ENCODE peak calls at places on chromosome 21, in nine cellular contexts. One of them, this sample, is unnamed.

GRCh38 chr21:37848721-37849490 is 67.4 kb downstream of the KCNJ6 start:
- DNase-seq in NCI-H1436: no peak
- DNase-seq in anterior cingulate cortex: no peak
- DNase-seq in stomach: no peak
- DNase-seq in astrocyte of the spinal cord: peak
- DNase-seq in fibroblast of lung: no peak
- DNase-seq in activated T-helper 1 cell treated with Interleukin-2 at 50 U/mL for 16 hours: no peak
- DNase-seq in NCI-H1930: no peak
- DNase-seq in T-helper 17 cell: no peak
- DNase-seq in this sample: no peak

GRCh38 chr21:33901421-33902288 is 13.9 kb downstream of the ATP5PO start:
- DNase-seq in NCI-H1436: peak
- DNase-seq in anterior cingulate cortex: no peak
- DNase-seq in stomach: no peak
- DNase-seq in astrocyte of the spinal cord: peak
- DNase-seq in fibroblast of lung: peak
- DNase-seq in activated T-helper 1 cell treated with Interleukin-2 at 50 U/mL for 16 hours: no peak
- DNase-seq in NCI-H1930: peak
- DNase-seq in T-helper 17 cell: no peak
- DNase-seq in this sample: peak

GRCh38 chr21:40177979-40178378 is 310.7 kb downstream of the PCP4 start:
- DNase-seq in NCI-H1436: no peak
- DNase-seq in anterior cingulate cortex: no peak
- DNase-seq in stomach: no peak
- DNase-seq in astrocyte of the spinal cord: no peak
- DNase-seq in fibroblast of lung: no peak
- DNase-seq in activated T-helper 1 cell treated with Interleukin-2 at 50 U/mL for 16 hours: no peak
- DNase-seq in NCI-H1930: no peak
- DNase-seq in T-helper 17 cell: no peak
- DNase-seq in this sample: no peak

GRCh38 chr21:36509966-36510742 is 30.2 kb upstream of the CLDN14 start:
- DNase-seq in NCI-H1436: no peak
- DNase-seq in anterior cingulate cortex: no peak
- DNase-seq in stomach: peak
- DNase-seq in astrocyte of the spinal cord: no peak
- DNase-seq in fibroblast of lung: no peak
- DNase-seq in activated T-helper 1 cell treated with Interleukin-2 at 50 U/mL for 16 hours: no peak
- DNase-seq in NCI-H1930: no peak
- DNase-seq in T-helper 17 cell: no peak
- DNase-seq in this sample: no peak

GRCh38 chr21:44914176-44914874 is 6.4 kb downstream of the ITGB2 start:
- DNase-seq in NCI-H1436: no peak
- DNase-seq in anterior cingulate cortex: no peak
- DNase-seq in stomach: peak
- DNase-seq in astrocyte of the spinal cord: no peak
- DNase-seq in fibroblast of lung: no peak
- DNase-seq in activated T-helper 1 cell treated with Interleukin-2 at 50 U/mL for 16 hours: peak
- DNase-seq in NCI-H1930: no peak
- DNase-seq in T-helper 17 cell: peak
- DNase-seq in this sample: no peak

GRCh38 chr21:42229676-42230075 is 10.7 kb downstream of the ABCG1 start:
- DNase-seq in NCI-H1436: no peak
- DNase-seq in anterior cingulate cortex: no peak
- DNase-seq in stomach: no peak
- DNase-seq in astrocyte of the spinal cord: no peak
- DNase-seq in fibroblast of lung: no peak
- DNase-seq in activated T-helper 1 cell treated with Interleukin-2 at 50 U/mL for 16 hours: no peak
- DNase-seq in NCI-H1930: no peak
- DNase-seq in T-helper 17 cell: no peak
- DNase-seq in this sample: no peak

GRCh38 chr21:31352841-31353240 is 8.8 kb upstream of the TIAM1 start:
- DNase-seq in NCI-H1436: no peak
- DNase-seq in anterior cingulate cortex: no peak
- DNase-seq in stomach: no peak
- DNase-seq in astrocyte of the spinal cord: no peak
- DNase-seq in fibroblast of lung: no peak
- DNase-seq in activated T-helper 1 cell treated with Interleukin-2 at 50 U/mL for 16 hours: no peak
- DNase-seq in NCI-H1930: no peak
- DNase-seq in T-helper 17 cell: no peak
- DNase-seq in this sample: no peak

GRCh38 chr21:43345746-43346409 is 81.1 kb downstream of the SIK1 start:
- DNase-seq in NCI-H1436: no peak
- DNase-seq in anterior cingulate cortex: no peak
- DNase-seq in stomach: no peak
- DNase-seq in astrocyte of the spinal cord: peak
- DNase-seq in fibroblast of lung: peak
- DNase-seq in activated T-helper 1 cell treated with Interleukin-2 at 50 U/mL for 16 hours: no peak
- DNase-seq in NCI-H1930: no peak
- DNase-seq in T-helper 17 cell: no peak
- DNase-seq in this sample: no peak

GRCh38 chr21:45544449-45545235 is 2.4 kb upstream of the SLC19A1 start:
- DNase-seq in NCI-H1436: no peak
- DNase-seq in anterior cingulate cortex: no peak
- DNase-seq in stomach: peak
- DNase-seq in astrocyte of the spinal cord: no peak
- DNase-seq in fibroblast of lung: no peak
- DNase-seq in activated T-helper 1 cell treated with Interleukin-2 at 50 U/mL for 16 hours: no peak
- DNase-seq in NCI-H1930: no peak
- DNase-seq in T-helper 17 cell: no peak
- DNase-seq in this sample: no peak

GRCh38 chr21:44012474-44013379 is 618 bp downstream of the TRAPPC10 start:
- DNase-seq in NCI-H1436: peak
- DNase-seq in anterior cingulate cortex: peak
- DNase-seq in stomach: peak
- DNase-seq in astrocyte of the spinal cord: no peak
- DNase-seq in fibroblast of lung: peak
- DNase-seq in activated T-helper 1 cell treated with Interleukin-2 at 50 U/mL for 16 hours: peak
- DNase-seq in NCI-H1930: peak
- DNase-seq in T-helper 17 cell: peak
- DNase-seq in this sample: peak

GRCh38 chr21:36073181-36073580 is 3.4 kb downstream of the CBR1 start:
- DNase-seq in NCI-H1436: no peak
- DNase-seq in anterior cingulate cortex: no peak
- DNase-seq in stomach: peak
- DNase-seq in astrocyte of the spinal cord: no peak
- DNase-seq in fibroblast of lung: no peak
- DNase-seq in activated T-helper 1 cell treated with Interleukin-2 at 50 U/mL for 16 hours: no peak
- DNase-seq in NCI-H1930: no peak
- DNase-seq in T-helper 17 cell: no peak
- DNase-seq in this sample: no peak

GRCh38 chr21:36156815-36157670 is at the start of gene DOP1B:
- DNase-seq in NCI-H1436: peak
- DNase-seq in anterior cingulate cortex: no peak
- DNase-seq in stomach: no peak
- DNase-seq in astrocyte of the spinal cord: no peak
- DNase-seq in fibroblast of lung: no peak
- DNase-seq in activated T-helper 1 cell treated with Interleukin-2 at 50 U/mL for 16 hours: no peak
- DNase-seq in NCI-H1930: no peak
- DNase-seq in T-helper 17 cell: peak
- DNase-seq in this sample: peak

GRCh38 chr21:45139473-45139872 is 65.1 kb downstream of the ADARB1 start:
- DNase-seq in NCI-H1436: no peak
- DNase-seq in anterior cingulate cortex: no peak
- DNase-seq in stomach: no peak
- DNase-seq in astrocyte of the spinal cord: no peak
- DNase-seq in fibroblast of lung: no peak
- DNase-seq in activated T-helper 1 cell treated with Interleukin-2 at 50 U/mL for 16 hours: no peak
- DNase-seq in NCI-H1930: no peak
- DNase-seq in T-helper 17 cell: no peak
- DNase-seq in this sample: no peak

GRCh38 chr21:45548711-45549491 is 6.7 kb upstream of the SLC19A1 start:
- DNase-seq in NCI-H1436: no peak
- DNase-seq in anterior cingulate cortex: no peak
- DNase-seq in stomach: no peak
- DNase-seq in astrocyte of the spinal cord: no peak
- DNase-seq in fibroblast of lung: no peak
- DNase-seq in activated T-helper 1 cell treated with Interleukin-2 at 50 U/mL for 16 hours: no peak
- DNase-seq in NCI-H1930: no peak
- DNase-seq in T-helper 17 cell: no peak
- DNase-seq in this sample: no peak

GRCh38 chr21:37455504-37455911 is 88.9 kb downstream of the DYRK1A start:
- DNase-seq in NCI-H1436: no peak
- DNase-seq in anterior cingulate cortex: no peak
- DNase-seq in stomach: no peak
- DNase-seq in astrocyte of the spinal cord: no peak
- DNase-seq in fibroblast of lung: peak
- DNase-seq in activated T-helper 1 cell treated with Interleukin-2 at 50 U/mL for 16 hours: no peak
- DNase-seq in NCI-H1930: no peak
- DNase-seq in T-helper 17 cell: no peak
- DNase-seq in this sample: no peak

GRCh38 chr21:36113647-36114428 is 21.0 kb upstream of the CBR3 start:
- DNase-seq in NCI-H1436: no peak
- DNase-seq in anterior cingulate cortex: no peak
- DNase-seq in stomach: peak
- DNase-seq in astrocyte of the spinal cord: no peak
- DNase-seq in fibroblast of lung: no peak
- DNase-seq in activated T-helper 1 cell treated with Interleukin-2 at 50 U/mL for 16 hours: peak
- DNase-seq in NCI-H1930: no peak
- DNase-seq in T-helper 17 cell: peak
- DNase-seq in this sample: no peak

GRCh38 chr21:42243026-42243425 is 24.1 kb downstream of the ABCG1 start:
- DNase-seq in NCI-H1436: no peak
- DNase-seq in anterior cingulate cortex: no peak
- DNase-seq in stomach: no peak
- DNase-seq in astrocyte of the spinal cord: no peak
- DNase-seq in fibroblast of lung: no peak
- DNase-seq in activated T-helper 1 cell treated with Interleukin-2 at 50 U/mL for 16 hours: no peak
- DNase-seq in NCI-H1930: no peak
- DNase-seq in T-helper 17 cell: no peak
- DNase-seq in this sample: no peak

GRCh38 chr21:36769051-36769867 is 70.3 kb downstream of the SIM2 start:
- DNase-seq in NCI-H1436: no peak
- DNase-seq in anterior cingulate cortex: no peak
- DNase-seq in stomach: no peak
- DNase-seq in astrocyte of the spinal cord: peak
- DNase-seq in fibroblast of lung: peak
- DNase-seq in activated T-helper 1 cell treated with Interleukin-2 at 50 U/mL for 16 hours: no peak
- DNase-seq in NCI-H1930: no peak
- DNase-seq in T-helper 17 cell: no peak
- DNase-seq in this sample: no peak

GRCh38 chr21:36229181-36229580 is 72.6 kb downstream of the DOP1B start:
- DNase-seq in NCI-H1436: no peak
- DNase-seq in anterior cingulate cortex: no peak
- DNase-seq in stomach: no peak
- DNase-seq in astrocyte of the spinal cord: no peak
- DNase-seq in fibroblast of lung: no peak
- DNase-seq in activated T-helper 1 cell treated with Interleukin-2 at 50 U/mL for 16 hours: no peak
- DNase-seq in NCI-H1930: no peak
- DNase-seq in T-helper 17 cell: no peak
- DNase-seq in this sample: no peak

GRCh38 chr21:31630062-31630711 is 29.3 kb upstream of the SOD1 start:
- DNase-seq in NCI-H1436: no peak
- DNase-seq in anterior cingulate cortex: no peak
- DNase-seq in stomach: peak
- DNase-seq in astrocyte of the spinal cord: peak
- DNase-seq in fibroblast of lung: peak
- DNase-seq in activated T-helper 1 cell treated with Interleukin-2 at 50 U/mL for 16 hours: no peak
- DNase-seq in NCI-H1930: no peak
- DNase-seq in T-helper 17 cell: no peak
- DNase-seq in this sample: no peak

GRCh38 chr21:44571844-44572782 is 1.4 kb upstream of the KRTAP10-4 start:
- DNase-seq in NCI-H1436: no peak
- DNase-seq in anterior cingulate cortex: no peak
- DNase-seq in stomach: no peak
- DNase-seq in astrocyte of the spinal cord: no peak
- DNase-seq in fibroblast of lung: no peak
- DNase-seq in activated T-helper 1 cell treated with Interleukin-2 at 50 U/mL for 16 hours: no peak
- DNase-seq in NCI-H1930: no peak
- DNase-seq in T-helper 17 cell: no peak
- DNase-seq in this sample: no peak

GRCh38 chr21:36075953-36076352 is 6.1 kb downstream of the CBR1 start:
- DNase-seq in NCI-H1436: no peak
- DNase-seq in anterior cingulate cortex: no peak
- DNase-seq in stomach: no peak
- DNase-seq in astrocyte of the spinal cord: no peak
- DNase-seq in fibroblast of lung: no peak
- DNase-seq in activated T-helper 1 cell treated with Interleukin-2 at 50 U/mL for 16 hours: no peak
- DNase-seq in NCI-H1930: no peak
- DNase-seq in T-helper 17 cell: no peak
- DNase-seq in this sample: no peak

GRCh38 chr21:42513151-42513984 is at the start of gene SLC37A1:
- DNase-seq in NCI-H1436: no peak
- DNase-seq in anterior cingulate cortex: no peak
- DNase-seq in stomach: peak
- DNase-seq in astrocyte of the spinal cord: no peak
- DNase-seq in fibroblast of lung: no peak
- DNase-seq in activated T-helper 1 cell treated with Interleukin-2 at 50 U/mL for 16 hours: peak
- DNase-seq in NCI-H1930: peak
- DNase-seq in T-helper 17 cell: peak
- DNase-seq in this sample: peak

GRCh38 chr21:14273736-14274538 is 58.0 kb downstream of the RBM11 start:
- DNase-seq in NCI-H1436: no peak
- DNase-seq in anterior cingulate cortex: no peak
- DNase-seq in stomach: peak
- DNase-seq in astrocyte of the spinal cord: no peak
- DNase-seq in fibroblast of lung: no peak
- DNase-seq in activated T-helper 1 cell treated with Interleukin-2 at 50 U/mL for 16 hours: no peak
- DNase-seq in NCI-H1930: no peak
- DNase-seq in T-helper 17 cell: no peak
- DNase-seq in this sample: peak

GRCh38 chr21:38716942-38717341 is 88.8 kb upstream of the ETS2 start:
- DNase-seq in NCI-H1436: no peak
- DNase-seq in anterior cingulate cortex: no peak
- DNase-seq in stomach: no peak
- DNase-seq in astrocyte of the spinal cord: no peak
- DNase-seq in fibroblast of lung: no peak
- DNase-seq in activated T-helper 1 cell treated with Interleukin-2 at 50 U/mL for 16 hours: no peak
- DNase-seq in NCI-H1930: no peak
- DNase-seq in T-helper 17 cell: no peak
- DNase-seq in this sample: no peak

GRCh38 chr21:24897883-24898282 is 709.4 kb downstream of the MRPL39 start:
- DNase-seq in NCI-H1436: no peak
- DNase-seq in anterior cingulate cortex: no peak
- DNase-seq in stomach: no peak
- DNase-seq in astrocyte of the spinal cord: no peak
- DNase-seq in fibroblast of lung: no peak
- DNase-seq in activated T-helper 1 cell treated with Interleukin-2 at 50 U/mL for 16 hours: no peak
- DNase-seq in NCI-H1930: no peak
- DNase-seq in T-helper 17 cell: no peak
- DNase-seq in this sample: no peak

GRCh38 chr21:34526618-34527290 is 14.7 kb upstream of the KCNE1 start:
- DNase-seq in NCI-H1436: no peak
- DNase-seq in anterior cingulate cortex: peak
- DNase-seq in stomach: peak
- DNase-seq in astrocyte of the spinal cord: peak
- DNase-seq in fibroblast of lung: peak
- DNase-seq in activated T-helper 1 cell treated with Interleukin-2 at 50 U/mL for 16 hours: no peak
- DNase-seq in NCI-H1930: no peak
- DNase-seq in T-helper 17 cell: no peak
- DNase-seq in this sample: peak

GRCh38 chr21:45405271-45405818 is 380 bp downstream of the COL18A1 start:
- DNase-seq in NCI-H1436: no peak
- DNase-seq in anterior cingulate cortex: no peak
- DNase-seq in stomach: no peak
- DNase-seq in astrocyte of the spinal cord: no peak
- DNase-seq in fibroblast of lung: no peak
- DNase-seq in activated T-helper 1 cell treated with Interleukin-2 at 50 U/mL for 16 hours: no peak
- DNase-seq in NCI-H1930: no peak
- DNase-seq in T-helper 17 cell: no peak
- DNase-seq in this sample: no peak

GRCh38 chr21:29888437-29888836 is 51.4 kb downstream of the GRIK1 start:
- DNase-seq in NCI-H1436: no peak
- DNase-seq in anterior cingulate cortex: no peak
- DNase-seq in stomach: no peak
- DNase-seq in astrocyte of the spinal cord: no peak
- DNase-seq in fibroblast of lung: no peak
- DNase-seq in activated T-helper 1 cell treated with Interleukin-2 at 50 U/mL for 16 hours: no peak
- DNase-seq in NCI-H1930: no peak
- DNase-seq in T-helper 17 cell: no peak
- DNase-seq in this sample: no peak

GRCh38 chr21:36473203-36473602 is 6.7 kb downstream of the CLDN14 start:
- DNase-seq in NCI-H1436: no peak
- DNase-seq in anterior cingulate cortex: no peak
- DNase-seq in stomach: no peak
- DNase-seq in astrocyte of the spinal cord: no peak
- DNase-seq in fibroblast of lung: no peak
- DNase-seq in activated T-helper 1 cell treated with Interleukin-2 at 50 U/mL for 16 hours: no peak
- DNase-seq in NCI-H1930: no peak
- DNase-seq in T-helper 17 cell: no peak
- DNase-seq in this sample: no peak

GRCh38 chr21:34061983-34062382 is 11.4 kb upstream of the MRPS6 start:
- DNase-seq in NCI-H1436: no peak
- DNase-seq in anterior cingulate cortex: no peak
- DNase-seq in stomach: no peak
- DNase-seq in astrocyte of the spinal cord: no peak
- DNase-seq in fibroblast of lung: peak
- DNase-seq in activated T-helper 1 cell treated with Interleukin-2 at 50 U/mL for 16 hours: no peak
- DNase-seq in NCI-H1930: no peak
- DNase-seq in T-helper 17 cell: no peak
- DNase-seq in this sample: no peak